ENCODE peak calls at places on chromosomes 4 and X, in four cellular contexts. K is GM12878, W is H1, L is K562. J is an unnamed sample.

GRCh38 chr4:17535906-17536305 is 20.9 kb downstream of the CLRN2 start:
- DNase-seq in W (no peak), K (no peak), L (peak), J (peak)

GRCh38 chr4:56099378-56099786 is 150.6 kb downstream of the CEP135 start:
- DNase-seq in K (no peak), L (no peak), W (no peak), J (no peak)

GRCh38 chr4:40140206-40140605 is 56.6 kb upstream of the RHOH start:
- DNase-seq in W (no peak), L (no peak), K (no peak), J (no peak)

GRCh38 chrX:9670136-9670905 is 95.3 kb downstream of the GPR143 start:
- DNase-seq in K (no peak), L (peak), W (no peak), J (no peak)

GRCh38 chr4:893995-894705 is 38.0 kb downstream of the GAK start:
- DNase-seq in W (no peak), K (no peak), L (no peak), J (no peak)

GRCh38 chr4:105088110-105088879 is 58.4 kb upstream of the TET2 start:
- DNase-seq in L (no peak), K (no peak), W (no peak), J (no peak)

GRCh38 chr4:630661-631060 is 5.3 kb downstream of the PDE6B start:
- DNase-seq in W (no peak), K (no peak), L (no peak), J (no peak)

GRCh38 chr4:7564242-7564641 is 129.5 kb upstream of the PSAPL1 start:
- DNase-seq in K (no peak), W (no peak), L (no peak), J (peak)

DNA sequence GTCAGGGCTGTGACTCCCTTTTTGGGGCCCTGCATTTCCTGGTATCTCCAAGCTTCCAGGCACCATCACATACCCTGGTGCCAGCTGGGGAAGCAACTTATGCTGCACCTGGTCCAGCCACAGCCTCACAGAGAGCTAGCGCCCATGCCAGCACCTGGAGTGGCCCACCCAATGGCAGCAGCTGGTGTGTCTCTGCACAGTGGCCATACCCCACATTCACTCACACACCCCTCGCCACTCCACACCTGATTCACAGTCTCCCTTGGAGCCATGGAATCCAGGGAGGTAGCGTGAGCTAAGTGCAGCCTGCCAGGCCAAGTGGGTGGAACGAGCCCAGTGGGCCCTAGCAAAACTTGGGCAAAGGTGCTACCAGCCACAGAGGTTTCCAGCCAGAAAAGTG is 56.8 kb downstream of the COX18 start:
- DNase-seq in L (no peak), W (no peak), K (no peak), J (no peak)
- TF ChIP-seq CBX5 in L (no peak), W (no peak), K (no peak), J (no peak)

DNA sequence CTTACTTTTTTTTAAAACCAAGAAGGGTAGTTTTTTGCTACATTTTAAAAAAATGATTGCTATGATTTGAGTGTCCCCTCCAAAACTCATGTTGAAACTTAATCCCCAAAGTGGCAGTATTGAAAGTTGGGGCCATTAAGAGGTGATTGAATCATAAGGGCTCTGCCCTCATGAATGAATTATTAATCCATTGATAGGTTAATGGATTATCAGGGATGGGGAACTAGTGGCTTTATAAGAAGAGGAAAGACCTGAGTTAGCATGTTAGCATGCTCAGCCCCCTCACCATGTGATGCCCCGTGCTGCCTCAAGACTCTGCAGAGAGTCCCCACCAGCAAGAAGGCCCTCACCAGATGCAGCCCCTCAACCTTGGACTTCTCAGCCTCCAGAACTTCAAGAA is 31.0 kb downstream of the SMIM43 start:
- DNase-seq in K (no peak), L (no peak), W (no peak), J (no peak)
- TF ChIP-seq CBX5 in K (no peak), L (no peak), W (no peak), J (no peak)

GRCh38 chr4:177006331-177006730 is 213.6 kb upstream of the VEGFC start:
- DNase-seq in K (no peak), W (no peak), L (no peak), J (no peak)

GRCh38 chr4:177008071-177008835 is 215.5 kb upstream of the VEGFC start:
- DNase-seq in L (no peak), K (no peak), W (no peak), J (no peak)

GRCh38 chr4:177010421-177010820 is 217.7 kb upstream of the VEGFC start:
- DNase-seq in K (no peak), W (no peak), L (no peak), J (no peak)

GRCh38 chr4:177005801-177006230 is 213.1 kb upstream of the VEGFC start:
- DNase-seq in L (no peak), K (no peak), W (no peak), J (no peak)

DNA sequence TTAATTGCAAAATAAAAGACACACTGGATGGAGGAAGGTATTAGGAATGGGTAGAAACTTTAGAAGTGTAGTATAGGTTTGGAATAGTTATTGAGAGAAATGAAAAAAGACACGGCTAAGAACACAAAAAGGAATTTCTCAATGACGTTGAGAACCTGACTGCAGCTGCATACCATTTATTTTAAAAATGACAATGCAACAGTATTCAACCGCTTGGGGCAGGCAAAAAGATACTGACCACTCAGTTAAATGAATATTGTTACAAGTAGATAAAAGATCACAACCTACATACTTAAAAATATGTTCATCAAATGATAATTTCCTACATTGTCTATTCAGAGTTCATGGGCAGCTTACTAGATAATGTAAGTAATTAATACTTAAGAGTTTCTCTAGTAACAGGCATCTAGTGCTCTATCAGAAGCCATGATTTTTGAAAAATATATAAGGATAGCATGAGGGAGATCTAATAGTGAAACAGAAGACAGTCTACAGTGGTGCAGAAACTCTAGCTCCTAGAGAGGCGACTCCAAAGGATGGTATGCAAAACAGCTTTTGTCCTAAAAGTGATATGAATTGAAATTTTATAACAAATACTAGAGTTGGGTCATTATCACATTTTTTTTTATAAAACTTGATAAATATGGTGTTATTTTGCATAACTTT is 216.2 kb upstream of the VEGFC start:
- DNase-seq in K (no peak), L (no peak), W (no peak), J (no peak)
- TF ChIP-seq CBX5 in K (no peak), L (no peak), W (no peak), J (no peak)

GRCh38 chrX:119694601-119695534 is 1.9 kb upstream of the SEPTIN6 start:
- DNase-seq in L (no peak), W (peak), K (no peak), J (peak)
- TF ChIP-seq CBX5 in L (no peak), W (no peak), K (no peak), J (no peak)

J was measured in HepG2.